ENCODE peak calls at places on chromosomes 7 and 10, in ten cellular contexts. One of them, this sample, is unnamed.

GRCh38 chr10:80472234-80473095 is 18.4 kb downstream of the TSPAN14 start:
- DNase-seq in neural crest cell: no peak
- DNase-seq in HFF-Myc: no peak
- DNase-seq in tibial artery: no peak
- DNase-seq in IMR-90: peak; percentile 85
- DNase-seq in heart right ventricle: no peak
- DNase-seq in fibroblast of lung: peak; percentile 88
- DNase-seq in GM13976: peak; percentile 79
- DNase-seq in HL-60: no peak
- DNase-seq in mammary epithelial cell: peak; percentile 97
- DNase-seq in this sample: no peak

GRCh38 chr10:16314259-16314658 is 122.6 kb upstream of the PTER start:
- DNase-seq in neural crest cell: no peak
- DNase-seq in HFF-Myc: no peak
- DNase-seq in tibial artery: no peak
- DNase-seq in IMR-90: no peak
- DNase-seq in heart right ventricle: no peak
- DNase-seq in fibroblast of lung: no peak
- DNase-seq in GM13976: no peak
- DNase-seq in HL-60: no peak
- DNase-seq in mammary epithelial cell: no peak
- DNase-seq in this sample: no peak

GRCh38 chr10:122407375-122408125 is 33.0 kb downstream of the PLEKHA1 start:
- DNase-seq in neural crest cell: no peak
- DNase-seq in HFF-Myc: peak; percentile 38
- DNase-seq in tibial artery: peak; percentile 24
- DNase-seq in IMR-90: no peak
- DNase-seq in heart right ventricle: no peak
- DNase-seq in fibroblast of lung: no peak
- DNase-seq in GM13976: no peak
- DNase-seq in HL-60: no peak
- DNase-seq in mammary epithelial cell: peak; percentile 63
- DNase-seq in this sample: no peak

GRCh38 chr10:13787015-13787421 is 200.3 kb downstream of the PRPF18 start:
- DNase-seq in neural crest cell: no peak
- DNase-seq in HFF-Myc: no peak
- DNase-seq in tibial artery: no peak
- DNase-seq in IMR-90: peak; percentile 37
- DNase-seq in heart right ventricle: no peak
- DNase-seq in fibroblast of lung: no peak
- DNase-seq in GM13976: peak; percentile 73
- DNase-seq in HL-60: no peak
- DNase-seq in mammary epithelial cell: peak; percentile 70
- DNase-seq in this sample: peak; percentile 50

GRCh38 chr7:156527458-156527890 is 113.1 kb upstream of the RNF32 start:
- DNase-seq in neural crest cell: no peak
- DNase-seq in HFF-Myc: no peak
- DNase-seq in tibial artery: no peak
- DNase-seq in IMR-90: no peak
- DNase-seq in heart right ventricle: no peak
- DNase-seq in fibroblast of lung: no peak
- DNase-seq in GM13976: no peak
- DNase-seq in HL-60: no peak
- DNase-seq in mammary epithelial cell: no peak
- DNase-seq in this sample: no peak

GRCh38 chr10:18303851-18304800 is 163.9 kb downstream of the CACNB2 start:
- DNase-seq in neural crest cell: no peak
- DNase-seq in HFF-Myc: no peak
- DNase-seq in tibial artery: no peak
- DNase-seq in IMR-90: no peak
- DNase-seq in heart right ventricle: no peak
- DNase-seq in fibroblast of lung: no peak
- DNase-seq in GM13976: no peak
- DNase-seq in HL-60: no peak
- DNase-seq in mammary epithelial cell: no peak
- DNase-seq in this sample: no peak

GRCh38 chr10:18684416-18684815 is 25.2 kb downstream of the ARL5B start:
- DNase-seq in neural crest cell: no peak
- DNase-seq in HFF-Myc: no peak
- DNase-seq in tibial artery: no peak
- DNase-seq in IMR-90: no peak
- DNase-seq in heart right ventricle: no peak
- DNase-seq in fibroblast of lung: no peak
- DNase-seq in GM13976: no peak
- DNase-seq in HL-60: no peak
- DNase-seq in mammary epithelial cell: no peak
- DNase-seq in this sample: no peak

GRCh38 chr10:132477398-132478340 is 59.9 kb upstream of the INPP5A start:
- DNase-seq in neural crest cell: no peak
- DNase-seq in HFF-Myc: no peak
- DNase-seq in tibial artery: no peak
- DNase-seq in IMR-90: no peak
- DNase-seq in heart right ventricle: no peak
- DNase-seq in fibroblast of lung: no peak
- DNase-seq in GM13976: no peak
- DNase-seq in HL-60: no peak
- DNase-seq in mammary epithelial cell: no peak
- DNase-seq in this sample: no peak

GRCh38 chr10:77989081-77989724 is 40.1 kb downstream of the POLR3A start:
- DNase-seq in neural crest cell: no peak
- DNase-seq in HFF-Myc: no peak
- DNase-seq in tibial artery: peak; percentile 35
- DNase-seq in IMR-90: peak; percentile 22
- DNase-seq in heart right ventricle: peak; percentile 51
- DNase-seq in fibroblast of lung: no peak
- DNase-seq in GM13976: no peak
- DNase-seq in HL-60: no peak
- DNase-seq in mammary epithelial cell: no peak
- DNase-seq in this sample: no peak

GRCh38 chr7:70657989-70658578 is 473.9 kb upstream of the GALNT17 start:
- DNase-seq in neural crest cell: no peak
- DNase-seq in HFF-Myc: no peak
- DNase-seq in tibial artery: no peak
- DNase-seq in IMR-90: no peak
- DNase-seq in heart right ventricle: no peak
- DNase-seq in fibroblast of lung: no peak
- DNase-seq in GM13976: no peak
- DNase-seq in HL-60: no peak
- DNase-seq in mammary epithelial cell: no peak
- DNase-seq in this sample: no peak

GRCh38 chr10:73590881-73591577 is at the start of gene USP54:
- DNase-seq in neural crest cell: no peak
- DNase-seq in HFF-Myc: no peak
- DNase-seq in tibial artery: no peak
- DNase-seq in IMR-90: peak; percentile 52
- DNase-seq in heart right ventricle: no peak
- DNase-seq in fibroblast of lung: peak; percentile 44
- DNase-seq in GM13976: no peak
- DNase-seq in HL-60: peak; percentile 13
- DNase-seq in mammary epithelial cell: peak; percentile 89
- DNase-seq in this sample: no peak

GRCh38 chr7:118169146-118169545 is 14.8 kb upstream of the LSM8 start:
- DNase-seq in neural crest cell: no peak
- DNase-seq in HFF-Myc: no peak
- DNase-seq in tibial artery: no peak
- DNase-seq in IMR-90: peak; percentile 41
- DNase-seq in heart right ventricle: no peak
- DNase-seq in fibroblast of lung: no peak
- DNase-seq in GM13976: no peak
- DNase-seq in HL-60: no peak
- DNase-seq in mammary epithelial cell: peak; percentile 12
- DNase-seq in this sample: no peak
- TF ChIP-seq CTCF in neural crest cell: no peak
- TF ChIP-seq CTCF in HFF-Myc: peak; percentile 5
- TF ChIP-seq CTCF in tibial artery: no peak
- TF ChIP-seq CTCF in IMR-90: peak; percentile 11
- TF ChIP-seq CTCF in heart right ventricle: no peak
- TF ChIP-seq CTCF in fibroblast of lung: no peak
- TF ChIP-seq CTCF in GM13976: no peak
- TF ChIP-seq CTCF in HL-60: no peak
- TF ChIP-seq CTCF in mammary epithelial cell: no peak
- TF ChIP-seq CTCF in this sample: no peak

GRCh38 chr7:122143751-122144711 is at the start of gene AASS:
- DNase-seq in neural crest cell: peak; percentile 90
- DNase-seq in HFF-Myc: peak; percentile 81
- DNase-seq in tibial artery: peak; percentile 98
- DNase-seq in IMR-90: peak; percentile 94
- DNase-seq in heart right ventricle: peak; percentile 98
- DNase-seq in fibroblast of lung: peak; percentile 96
- DNase-seq in GM13976: peak; percentile 82
- DNase-seq in HL-60: peak; percentile 5
- DNase-seq in mammary epithelial cell: peak; percentile 89
- DNase-seq in this sample: peak; percentile 78

GRCh38 chr7:122148081-122148480 is 4.0 kb upstream of the AASS start:
- DNase-seq in neural crest cell: no peak
- DNase-seq in HFF-Myc: no peak
- DNase-seq in tibial artery: no peak
- DNase-seq in IMR-90: no peak
- DNase-seq in heart right ventricle: no peak
- DNase-seq in fibroblast of lung: no peak
- DNase-seq in GM13976: no peak
- DNase-seq in HL-60: no peak
- DNase-seq in mammary epithelial cell: no peak
- DNase-seq in this sample: no peak

GRCh38 chr7:122145937-122146336 is 1.9 kb upstream of the AASS start:
- DNase-seq in neural crest cell: no peak
- DNase-seq in HFF-Myc: no peak
- DNase-seq in tibial artery: no peak
- DNase-seq in IMR-90: no peak
- DNase-seq in heart right ventricle: no peak
- DNase-seq in fibroblast of lung: no peak
- DNase-seq in GM13976: no peak
- DNase-seq in HL-60: no peak
- DNase-seq in mammary epithelial cell: no peak
- DNase-seq in this sample: no peak

GRCh38 chr7:122140918-122141317 is 3.1 kb downstream of the AASS start:
- DNase-seq in neural crest cell: no peak
- DNase-seq in HFF-Myc: no peak
- DNase-seq in tibial artery: no peak
- DNase-seq in IMR-90: no peak
- DNase-seq in heart right ventricle: no peak
- DNase-seq in fibroblast of lung: no peak
- DNase-seq in GM13976: no peak
- DNase-seq in HL-60: no peak
- DNase-seq in mammary epithelial cell: no peak
- DNase-seq in this sample: no peak

GRCh38 chr7:122143376-122143750 is 686 bp downstream of the AASS start:
- DNase-seq in neural crest cell: peak; percentile 37
- DNase-seq in HFF-Myc: no peak
- DNase-seq in tibial artery: peak; percentile 21
- DNase-seq in IMR-90: peak; percentile 19
- DNase-seq in heart right ventricle: peak; percentile 13
- DNase-seq in fibroblast of lung: peak; percentile 38
- DNase-seq in GM13976: peak; percentile 20
- DNase-seq in HL-60: no peak
- DNase-seq in mammary epithelial cell: peak; percentile 24
- DNase-seq in this sample: peak; percentile 27
- TF ChIP-seq CTCF in neural crest cell: no peak
- TF ChIP-seq CTCF in HFF-Myc: no peak
- TF ChIP-seq CTCF in tibial artery: no peak
- TF ChIP-seq CTCF in IMR-90: no peak
- TF ChIP-seq CTCF in heart right ventricle: no peak
- TF ChIP-seq CTCF in fibroblast of lung: no peak
- TF ChIP-seq CTCF in GM13976: no peak
- TF ChIP-seq CTCF in HL-60: no peak
- TF ChIP-seq CTCF in mammary epithelial cell: no peak
- TF ChIP-seq CTCF in this sample: no peak

GRCh38 chr10:113893570-113893969 is 39.1 kb downstream of the NHLRC2 start:
- DNase-seq in neural crest cell: no peak
- DNase-seq in HFF-Myc: no peak
- DNase-seq in tibial artery: no peak
- DNase-seq in IMR-90: no peak
- DNase-seq in heart right ventricle: no peak
- DNase-seq in fibroblast of lung: no peak
- DNase-seq in GM13976: no peak
- DNase-seq in HL-60: no peak
- DNase-seq in mammary epithelial cell: no peak
- DNase-seq in this sample: no peak

GRCh38 chr10:113895018-113895417 is 40.6 kb downstream of the NHLRC2 start:
- DNase-seq in neural crest cell: no peak
- DNase-seq in HFF-Myc: no peak
- DNase-seq in tibial artery: no peak
- DNase-seq in IMR-90: peak; percentile 47
- DNase-seq in heart right ventricle: no peak
- DNase-seq in fibroblast of lung: peak; percentile 7
- DNase-seq in GM13976: no peak
- DNase-seq in HL-60: no peak
- DNase-seq in mammary epithelial cell: peak; percentile 82
- DNase-seq in this sample: no peak

GRCh38 chr10:113894581-113894980 is 40.1 kb downstream of the NHLRC2 start:
- DNase-seq in neural crest cell: no peak
- DNase-seq in HFF-Myc: no peak
- DNase-seq in tibial artery: no peak
- DNase-seq in IMR-90: no peak
- DNase-seq in heart right ventricle: no peak
- DNase-seq in fibroblast of lung: no peak
- DNase-seq in GM13976: no peak
- DNase-seq in HL-60: no peak
- DNase-seq in mammary epithelial cell: no peak
- DNase-seq in this sample: no peak

GRCh38 chr10:113890769-113891168 is 36.3 kb downstream of the NHLRC2 start:
- DNase-seq in neural crest cell: no peak
- DNase-seq in HFF-Myc: no peak
- DNase-seq in tibial artery: no peak
- DNase-seq in IMR-90: no peak
- DNase-seq in heart right ventricle: no peak
- DNase-seq in fibroblast of lung: no peak
- DNase-seq in GM13976: no peak
- DNase-seq in HL-60: no peak
- DNase-seq in mammary epithelial cell: no peak
- DNase-seq in this sample: no peak

DNA sequence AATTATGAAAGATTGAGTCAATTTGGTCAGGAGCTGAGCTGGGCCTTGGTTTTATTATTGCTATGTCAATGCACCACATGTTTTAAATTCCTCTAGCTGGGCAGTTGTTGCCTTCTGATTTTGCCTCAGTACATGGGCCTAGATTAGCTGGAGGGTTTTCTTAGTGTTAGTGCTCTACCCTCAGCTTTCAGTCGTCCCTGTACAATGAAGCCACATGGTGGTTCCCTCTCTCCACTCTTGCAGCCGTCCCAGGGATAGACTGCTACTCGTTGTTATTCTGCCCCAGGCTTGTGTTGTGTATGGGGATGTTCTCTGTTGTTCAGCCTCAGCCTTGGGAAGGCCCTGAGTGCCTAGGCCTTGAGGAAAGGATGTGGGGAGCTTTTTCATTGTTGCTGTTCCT is 37.0 kb downstream of the NHLRC2 start:
- DNase-seq in neural crest cell: no peak
- DNase-seq in HFF-Myc: no peak
- DNase-seq in tibial artery: no peak
- DNase-seq in IMR-90: no peak
- DNase-seq in heart right ventricle: no peak
- DNase-seq in fibroblast of lung: no peak
- DNase-seq in GM13976: no peak
- DNase-seq in HL-60: no peak
- DNase-seq in mammary epithelial cell: no peak
- DNase-seq in this sample: no peak
- TF ChIP-seq CTCF in neural crest cell: no peak
- TF ChIP-seq CTCF in HFF-Myc: no peak
- TF ChIP-seq CTCF in tibial artery: no peak
- TF ChIP-seq CTCF in IMR-90: no peak
- TF ChIP-seq CTCF in heart right ventricle: peak; percentile 38
- TF ChIP-seq CTCF in fibroblast of lung: no peak
- TF ChIP-seq CTCF in GM13976: no peak
- TF ChIP-seq CTCF in HL-60: no peak
- TF ChIP-seq CTCF in mammary epithelial cell: no peak
- TF ChIP-seq CTCF in this sample: no peak

GRCh38 chr7:14908697-14909096 is 6.1 kb upstream of the DGKB start:
- DNase-seq in neural crest cell: no peak
- DNase-seq in HFF-Myc: no peak
- DNase-seq in tibial artery: no peak
- DNase-seq in IMR-90: no peak
- DNase-seq in heart right ventricle: no peak
- DNase-seq in fibroblast of lung: no peak
- DNase-seq in GM13976: no peak
- DNase-seq in HL-60: no peak
- DNase-seq in mammary epithelial cell: no peak
- DNase-seq in this sample: no peak
- TF ChIP-seq CTCF in neural crest cell: no peak
- TF ChIP-seq CTCF in HFF-Myc: no peak
- TF ChIP-seq CTCF in tibial artery: no peak
- TF ChIP-seq CTCF in IMR-90: no peak
- TF ChIP-seq CTCF in heart right ventricle: no peak
- TF ChIP-seq CTCF in fibroblast of lung: no peak
- TF ChIP-seq CTCF in GM13976: no peak
- TF ChIP-seq CTCF in HL-60: no peak
- TF ChIP-seq CTCF in mammary epithelial cell: no peak
- TF ChIP-seq CTCF in this sample: no peak

This sample was measured in activated B cell treated with CpG ODN at 0.5 μM for 24 hours.